ENCODE peak calls at places on chromosome 7, in five cellular contexts. R is transverse colon; Q is activated CD4-positive, alpha-beta T cell treated with anti-CD3 and anti-CD28 coated beads for 24 hours; N is HT-29; D is posterior vena cava. C is an unnamed sample.

GRCh38 chr7:25240340-25240739 is 12.1 kb upstream of the NPVF start:
- DNase-seq in R (no peak), Q (no peak), N (no peak), D (no peak), C (no peak)

GRCh38 chr7:51366930-51367613 is 50.5 kb upstream of the COBL start:
- DNase-seq in R (peak), Q (no peak), N (peak), D (no peak), C (peak)

GRCh38 chr7:32164341-32164996 is 94.3 kb upstream of the PDE1C start:
- DNase-seq in R (peak), Q (no peak), N (peak), D (no peak), C (peak)

GRCh38 chr7:42227931-42228591 is 8.9 kb downstream of the GLI3 start:
- DNase-seq in R (peak), Q (no peak), N (no peak), D (peak), C (no peak)

GRCh38 chr7:31957090-31957720 is 113.0 kb downstream of the PDE1C start:
- DNase-seq in R (no peak), Q (no peak), N (no peak), D (no peak), C (no peak)

GRCh38 chr7:135905858-135906257 is 71.3 kb downstream of the MTPN start:
- DNase-seq in R (no peak), Q (no peak), N (no peak), D (no peak), C (no peak)

GRCh38 chr7:105611856-105612775 is 30.8 kb upstream of the EFCAB10 start:
- DNase-seq in R (no peak), Q (no peak), N (no peak), D (no peak), C (no peak)

GRCh38 chr7:107746006-107746405 is 2.1 kb downstream of the CBLL1 start:
- DNase-seq in R (no peak), Q (no peak), N (no peak), D (no peak), C (no peak)

GRCh38 chr7:142168746-142169145 is 57.2 kb downstream of the MGAM2 start:
- DNase-seq in R (no peak), Q (no peak), N (peak), D (no peak), C (peak)

GRCh38 chr7:22270371-22270770 is 86.6 kb downstream of the RAPGEF5 start:
- DNase-seq in R (no peak), Q (no peak), N (no peak), D (no peak), C (no peak)

GRCh38 chr7:110001254-110001938 is 1089.5 kb upstream of the LRRN3 start:
- DNase-seq in R (no peak), Q (no peak), N (no peak), D (no peak), C (no peak)

GRCh38 chr7:29609162-29610030 is 45.8 kb downstream of the PRR15 start:
- DNase-seq in R (peak), Q (no peak), N (peak), D (no peak), C (peak)

GRCh38 chr7:23275906-23276305 is 23.2 kb upstream of the MALSU1 start:
- DNase-seq in R (no peak), Q (no peak), N (no peak), D (no peak), C (no peak)

GRCh38 chr7:107594961-107595737 is 15.1 kb downstream of the BCAP29 start:
- DNase-seq in R (no peak), Q (no peak), N (no peak), D (no peak), C (no peak)

GRCh38 chr7:27661776-27662489 is 750 bp downstream of the HIBADH start:
- DNase-seq in R (peak), Q (no peak), N (peak), D (peak), C (no peak)

GRCh38 chr7:122944682-122945303 is 50.7 kb downstream of the TAS2R16 start:
- DNase-seq in R (no peak), Q (no peak), N (no peak), D (no peak), C (no peak)

GRCh38 chr7:33961948-33962347 is 56.6 kb downstream of the BMPER start:
- DNase-seq in R (no peak), Q (no peak), N (no peak), D (no peak), C (no peak)

GRCh38 chr7:138886501-138886917 is 88.5 kb upstream of the ATP6V0A4 start:
- DNase-seq in R (no peak), Q (peak), N (peak), D (no peak), C (peak)

GRCh38 chr7:46286957-46287356 is 365.9 kb upstream of the IGFBP3 start:
- DNase-seq in R (no peak), Q (no peak), N (no peak), D (no peak), C (no peak)

GRCh38 chr7:144941127-144941526 is 105.3 kb upstream of the TPK1 start:
- DNase-seq in R (no peak), Q (no peak), N (no peak), D (no peak), C (no peak)

GRCh38 chr7:114533151-114533550 is 118.5 kb downstream of the FOXP2 start:
- DNase-seq in R (no peak), Q (no peak), N (no peak), D (no peak), C (no peak)

GRCh38 chr7:28310449-28310848 is 101.9 kb upstream of the CREB5 start:
- DNase-seq in R (no peak), Q (no peak), N (no peak), D (no peak), C (no peak)

GRCh38 chr7:40541336-40541735 is 406.5 kb downstream of the SUGCT start:
- DNase-seq in R (no peak), Q (no peak), N (no peak), D (no peak), C (no peak)

GRCh38 chr7:143263266-143264195 is at the start of gene GSTK1:
- DNase-seq in R (peak), Q (peak), N (peak), D (peak), C (peak)

GRCh38 chr7:30465342-30466170 is 13.0 kb downstream of the NOD1 start:
- DNase-seq in R (peak), Q (no peak), N (peak), D (no peak), C (no peak)

GRCh38 chr7:142355328-142355727 is 97.5 kb upstream of the PRSS58 start:
- DNase-seq in R (no peak), Q (no peak), N (no peak), D (no peak), C (no peak)

GRCh38 chr7:1536768-1537630 is 6.5 kb downstream of the MAFK start:
- DNase-seq in R (peak), Q (no peak), N (peak), D (peak), C (peak)

GRCh38 chr7:22587322-22587721 is 87.3 kb upstream of the STEAP1B start:
- DNase-seq in R (no peak), Q (no peak), N (no peak), D (no peak), C (no peak)

GRCh38 chr7:159061674-159062212 is 82.9 kb downstream of the VIPR2 start:
- DNase-seq in R (no peak), Q (no peak), N (no peak), D (no peak), C (no peak)

GRCh38 chr7:129494041-129494440 is 8.3 kb upstream of the SMKR1 start:
- DNase-seq in R (no peak), Q (no peak), N (no peak), D (no peak), C (no peak)

GRCh38 chr7:92461027-92462003 is 14.0 kb downstream of the GATAD1 start:
- DNase-seq in R (peak), Q (peak), N (peak), D (no peak), C (peak)